ENCODE peak calls at places on chromosome 13, in ten cellular contexts. J is upper lobe of left lung, N is lung, F is epithelial cell of esophagus, A is ovary, L is pancreas, X is Caco-2, I is endodermal cell, C is lower lobe of right lung, O is ascending aorta. M is an unnamed sample.

GRCh38 chr13:62119739-62120700 is 704.4 kb upstream of the PCDH20 start:
- DNase-seq in N (no peak), A (no peak), L (no peak), F (peak; percentile 18), O (no peak), J (no peak), C (no peak), X (no peak), I (no peak), M (no peak)

GRCh38 chr13:28401303-28402056 is 93.4 kb downstream of the FLT1 start:
- DNase-seq in F (no peak), C (no peak), A (no peak), N (no peak), O (no peak), I (no peak), L (no peak), J (no peak), X (no peak), M (no peak)

GRCh38 chr13:29480893-29481525 is 114.5 kb downstream of the SLC7A1 start:
- DNase-seq in A (no peak), C (no peak), I (peak; percentile 28), O (no peak), F (no peak), J (no peak), N (no peak), X (no peak), L (no peak), M (no peak)

GRCh38 chr13:66219493-66219892 is 1010.6 kb downstream of the PCDH9 start:
- DNase-seq in C (no peak), F (no peak), N (no peak), J (no peak), A (no peak), X (no peak), O (no peak), I (no peak), L (no peak), M (no peak)

GRCh38 chr13:112194167-112194530 is 127.2 kb downstream of the SOX1 start:
- DNase-seq in A (no peak), J (no peak), C (no peak), X (no peak), I (no peak), L (no peak), F (no peak), O (no peak), N (no peak), M (no peak)

GRCh38 chr13:40402931-40403412 is 263.5 kb downstream of the FOXO1 start:
- DNase-seq in X (peak; percentile 47), L (no peak), C (no peak), I (peak; percentile 58), N (no peak), J (no peak), O (no peak), F (peak; percentile 47), A (peak; percentile 57), M (no peak)

GRCh38 chr13:90105881-90106496 is 1241.5 kb upstream of the MIR17HG start:
- DNase-seq in A (no peak), I (no peak), N (no peak), C (no peak), F (peak; percentile 69), O (no peak), X (no peak), L (no peak), J (no peak), M (no peak)

GRCh38 chr13:73601708-73602107 is 532.5 kb downstream of the KLF12 start:
- DNase-seq in C (no peak), J (no peak), N (no peak), I (no peak), F (no peak), A (no peak), L (no peak), X (no peak), O (no peak), M (no peak)

GRCh38 chr13:59319276-59319675 is 844.5 kb downstream of the DIAPH3 start:
- DNase-seq in C (no peak), I (no peak), A (no peak), O (no peak), X (no peak), J (no peak), L (no peak), N (no peak), F (no peak), M (no peak)

GRCh38 chr13:35164324-35164932 is 222.4 kb downstream of the NBEA start:
- DNase-seq in L (no peak), A (no peak), X (no peak), J (no peak), I (no peak), N (no peak), O (no peak), C (no peak), F (peak; percentile 41), M (peak; percentile 4)

GRCh38 chr13:104979281-104979680 is 1556.2 kb downstream of the EFNB2 start:
- DNase-seq in O (no peak), I (no peak), N (no peak), X (no peak), J (no peak), C (no peak), A (no peak), L (no peak), F (no peak), M (no peak)

GRCh38 chr13:95298971-95299627 is 2.2 kb downstream of the ABCC4 start:
- DNase-seq in C (no peak), J (no peak), A (no peak), N (no peak), I (no peak), L (no peak), X (peak; percentile 61), O (no peak), F (peak; percentile 56), M (no peak)

GRCh38 chr13:95298169-95298940 is 2.9 kb downstream of the ABCC4 start:
- DNase-seq in F (peak; percentile 25), J (no peak), N (peak; percentile 65), C (peak; percentile 70), I (no peak), A (no peak), O (no peak), X (no peak), L (no peak), M (no peak)

GRCh38 chr13:95295026-95295425 is 6.2 kb downstream of the ABCC4 start:
- DNase-seq in N (no peak), A (no peak), F (no peak), L (no peak), I (no peak), C (no peak), X (no peak), J (no peak), O (no peak), M (no peak)

GRCh38 chr13:95292622-95293021 is 8.6 kb downstream of the ABCC4 start:
- DNase-seq in C (no peak), N (no peak), A (no peak), F (no peak), J (no peak), X (no peak), I (no peak), L (no peak), O (no peak), M (no peak)

DNA sequence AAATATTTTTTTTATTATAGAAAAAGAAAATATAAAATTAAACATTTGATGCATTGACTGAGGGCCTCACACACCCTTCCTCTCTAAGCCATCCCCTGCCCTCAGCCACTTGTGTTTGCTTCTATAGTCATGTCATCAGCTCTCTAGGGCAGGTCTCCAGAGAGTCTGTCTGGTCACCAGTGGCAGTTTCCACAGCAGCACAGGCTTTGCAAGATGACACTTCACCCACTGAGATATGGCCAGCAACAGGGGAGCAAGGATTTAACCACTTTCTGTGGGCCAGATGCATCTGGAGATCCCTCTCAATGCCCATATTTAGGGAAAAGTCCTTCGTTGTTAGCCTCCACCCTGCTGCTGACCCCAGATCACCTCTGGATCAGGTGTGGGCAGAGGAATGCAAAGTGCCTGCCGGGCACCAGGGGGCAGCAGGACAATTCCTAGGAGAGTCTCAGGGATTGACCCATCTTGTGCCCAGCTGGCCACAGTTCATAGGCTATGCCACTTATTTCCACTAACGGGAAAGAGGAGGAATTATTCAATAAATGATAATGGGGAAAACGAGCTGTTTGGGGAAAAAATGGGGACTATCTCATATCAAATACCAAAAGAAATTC is 4.8 kb downstream of the ABCC4 start:
- DNase-seq in N (peak; percentile 64), F (peak; percentile 32), A (no peak), I (peak; percentile 91), O (no peak), L (peak; percentile 71), J (no peak), C (peak; percentile 51), X (peak; percentile 59), M (no peak)
- TF ChIP-seq CTCF in N (peak; percentile 9), F (peak; percentile 69), A (peak; percentile 17), I (peak; percentile 86), O (peak; percentile 31), L (peak; percentile 43), J (peak; percentile 74), C (peak; percentile 67), X (peak; percentile 62), M (peak; percentile 63)

GRCh38 chr13:48223016-48223385 is 10.0 kb upstream of the ITM2B start:
- DNase-seq in L (no peak), I (no peak), X (no peak), O (no peak), F (no peak), C (no peak), J (no peak), N (no peak), A (no peak), M (no peak)
- H3K4me3 ChIP-seq in L (no peak overlapping the region), I (no peak overlapping the region), X (no peak overlapping the region), O (peak overlapping the region; percentile 46), F (no peak overlapping the region), C (peak overlapping the region; percentile 37), J (peak overlapping the region; percentile 32), N (no peak overlapping the region), A (peak overlapping the region; percentile 36), M (no peak overlapping the region)

DNA sequence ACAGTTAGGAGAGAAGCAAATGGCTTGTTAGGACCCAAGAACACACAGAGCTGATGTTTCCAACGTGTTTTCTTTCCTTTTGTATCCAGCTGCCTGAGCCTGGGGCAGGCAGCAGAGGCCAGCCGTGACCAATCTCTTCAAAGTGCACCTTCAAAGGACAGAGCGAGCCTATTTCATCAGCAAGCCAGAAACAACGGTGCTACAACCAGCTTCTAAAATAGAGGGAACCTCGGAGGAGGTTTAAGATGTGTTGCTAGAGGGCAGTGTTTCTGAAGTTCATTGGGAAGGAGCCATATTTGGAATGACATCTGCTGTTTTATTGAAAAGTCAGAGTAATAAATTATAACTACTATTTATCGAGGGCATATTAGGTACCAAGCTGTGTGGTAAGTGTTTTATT is 56.2 kb upstream of the RFC3 start:
- DNase-seq in J (no peak), L (no peak), O (no peak), A (no peak), C (no peak), F (peak; percentile 8), I (peak; percentile 46), X (no peak), N (no peak), M (peak; percentile 61)
- TF ChIP-seq CTCF in J (no peak), L (no peak), O (no peak), A (no peak), C (no peak), F (no peak), I (peak; percentile 56), X (no peak), N (no peak), M (peak; percentile 37)

DNA sequence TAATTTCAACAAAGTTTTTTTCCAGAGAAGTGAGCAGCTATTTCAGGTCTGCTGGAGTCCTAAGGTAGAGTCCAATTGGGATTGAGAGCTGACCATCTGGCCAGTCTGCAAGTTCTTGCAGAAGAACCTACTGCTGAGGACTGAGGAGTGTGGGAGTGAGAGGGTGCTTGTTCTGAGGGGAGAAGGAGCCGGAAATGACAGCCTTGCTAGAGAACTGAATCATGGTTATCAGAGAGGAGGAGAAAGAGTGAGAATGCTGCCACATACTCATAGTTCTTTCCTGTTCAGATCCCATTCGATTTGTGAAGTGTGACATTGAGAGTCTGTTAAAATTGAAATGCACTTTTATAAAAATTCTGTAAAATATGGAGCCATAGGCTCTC is 350.0 kb downstream of the KCNRG start:
- DNase-seq in F (no peak), X (no peak), N (no peak), I (no peak), C (no peak), A (no peak), J (no peak), L (no peak), O (no peak), M (no peak)
- H3K4me3 ChIP-seq in F (no peak overlapping the region), X (no peak overlapping the region), N (no peak overlapping the region), I (no peak overlapping the region), C (no peak overlapping the region), A (no peak overlapping the region), J (peak overlapping the region; percentile 32), L (no peak overlapping the region), O (no peak overlapping the region), M (peak overlapping the region; percentile 1)

M was measured in LNCaP clone FGC.